ENCODE peak calls at places on chromosomes 11 and 22, in seven cellular contexts. One of them, this sample, is unnamed.

GRCh38 chr11:217704-218103 is 10.2 kb downstream of the RIC8A start:
- DNase-seq in heart left ventricle: no peak
- DNase-seq in tibial artery: no peak
- DNase-seq in cardiac muscle cell: no peak
- DNase-seq in heart right ventricle: no peak
- DNase-seq in Calu3: no peak
- DNase-seq in stomach: peak
- DNase-seq in this sample: no peak

GRCh38 chr11:78946945-78947914 is 372.6 kb upstream of the NARS2 start:
- DNase-seq in stomach: no peak
- DNase-seq in tibial artery: no peak
- DNase-seq in heart left ventricle: no peak
- DNase-seq in Calu3: peak
- DNase-seq in heart right ventricle: no peak
- DNase-seq in cardiac muscle cell: no peak
- DNase-seq in this sample: no peak

GRCh38 chr11:121606354-121606753 is 153.6 kb upstream of the SORL1-AS1 start:
- DNase-seq in heart left ventricle: no peak
- DNase-seq in stomach: no peak
- DNase-seq in cardiac muscle cell: no peak
- DNase-seq in Calu3: no peak
- DNase-seq in heart right ventricle: no peak
- DNase-seq in tibial artery: no peak
- DNase-seq in this sample: no peak

GRCh38 chr11:27274854-27275395 is 88.1 kb downstream of the CCDC34 start:
- DNase-seq in cardiac muscle cell: no peak
- DNase-seq in Calu3: no peak
- DNase-seq in heart left ventricle: no peak
- DNase-seq in tibial artery: no peak
- DNase-seq in heart right ventricle: no peak
- DNase-seq in stomach: no peak
- DNase-seq in this sample: no peak

GRCh38 chr11:14203392-14203791 is 155.6 kb downstream of the RRAS2 start:
- DNase-seq in tibial artery: no peak
- DNase-seq in cardiac muscle cell: no peak
- DNase-seq in heart left ventricle: no peak
- DNase-seq in stomach: no peak
- DNase-seq in heart right ventricle: no peak
- DNase-seq in Calu3: no peak
- DNase-seq in this sample: peak

GRCh38 chr11:112355726-112356125 is 95.1 kb upstream of the PLET1 start:
- DNase-seq in Calu3: peak
- DNase-seq in tibial artery: no peak
- DNase-seq in stomach: peak
- DNase-seq in heart right ventricle: no peak
- DNase-seq in heart left ventricle: no peak
- DNase-seq in cardiac muscle cell: peak
- DNase-seq in this sample: no peak

GRCh38 chr11:115869780-115870431 is 365.7 kb upstream of the CADM1 start:
- DNase-seq in cardiac muscle cell: peak
- DNase-seq in tibial artery: no peak
- DNase-seq in stomach: no peak
- DNase-seq in Calu3: no peak
- DNase-seq in heart right ventricle: no peak
- DNase-seq in heart left ventricle: no peak
- DNase-seq in this sample: no peak

GRCh38 chr11:46485852-46486443 is 94.4 kb upstream of the CHRM4 start:
- DNase-seq in tibial artery: no peak
- DNase-seq in Calu3: no peak
- DNase-seq in heart left ventricle: no peak
- DNase-seq in cardiac muscle cell: peak
- DNase-seq in stomach: no peak
- DNase-seq in heart right ventricle: no peak
- DNase-seq in this sample: no peak

DNA sequence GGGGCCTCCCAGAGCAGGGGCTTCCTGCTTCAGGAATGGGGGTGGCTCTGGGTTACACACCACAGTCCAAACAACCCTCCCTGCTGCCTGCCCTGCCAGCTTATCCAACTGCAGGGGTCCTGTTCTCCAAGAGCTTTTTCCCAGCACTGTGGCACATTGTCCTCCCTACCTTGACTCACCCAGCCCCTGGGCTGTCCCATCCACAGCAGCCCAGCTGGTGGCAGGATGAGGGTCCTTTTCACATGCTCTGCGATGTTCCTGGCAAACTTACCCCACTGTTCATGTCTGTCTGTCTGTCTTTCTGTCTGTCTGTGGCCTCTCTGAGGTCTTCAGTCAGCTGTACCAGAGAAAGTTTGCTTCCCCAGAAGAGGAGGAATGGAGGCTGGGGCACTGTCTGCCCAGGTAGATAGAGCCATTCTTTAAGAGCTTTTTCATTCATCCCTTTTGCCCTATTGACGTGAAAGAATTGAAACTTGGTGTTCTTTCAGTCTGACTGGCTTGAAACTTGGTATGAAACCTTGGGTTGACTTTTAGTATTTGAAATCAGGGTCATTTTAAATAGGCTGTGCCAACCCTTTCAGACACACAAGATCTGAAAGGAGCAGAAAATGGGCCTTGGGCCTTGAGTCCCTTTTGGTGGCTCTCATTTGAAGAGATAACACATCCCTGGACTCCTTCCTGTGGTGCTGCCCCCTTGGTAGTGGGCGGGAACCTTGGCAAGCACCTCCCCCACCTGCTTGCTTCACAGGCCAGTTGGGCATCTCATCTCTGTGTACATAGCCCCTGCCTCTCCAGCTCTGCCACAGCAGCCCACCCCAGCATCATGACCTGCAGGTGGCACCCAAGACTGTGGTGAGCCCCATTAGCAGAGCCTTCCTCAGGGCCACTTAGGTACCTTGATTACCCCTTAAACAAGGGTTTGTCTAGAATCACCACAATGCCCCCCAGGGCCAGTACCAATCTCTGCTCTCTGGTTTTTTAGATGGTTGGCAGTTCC is 74.6 kb upstream of the SUSD2 start:
- DNase-seq in tibial artery: no peak
- DNase-seq in stomach: no peak
- DNase-seq in cardiac muscle cell: no peak
- DNase-seq in heart left ventricle: no peak
- DNase-seq in Calu3: no peak
- DNase-seq in heart right ventricle: peak
- DNase-seq in this sample: no peak
- TF ChIP-seq CTCF in tibial artery: peak
- TF ChIP-seq CTCF in stomach: no peak
- TF ChIP-seq CTCF in cardiac muscle cell: peak
- TF ChIP-seq CTCF in heart left ventricle: peak
- TF ChIP-seq CTCF in Calu3: no peak
- TF ChIP-seq CTCF in heart right ventricle: peak
- TF ChIP-seq CTCF in this sample: no peak

DNA sequence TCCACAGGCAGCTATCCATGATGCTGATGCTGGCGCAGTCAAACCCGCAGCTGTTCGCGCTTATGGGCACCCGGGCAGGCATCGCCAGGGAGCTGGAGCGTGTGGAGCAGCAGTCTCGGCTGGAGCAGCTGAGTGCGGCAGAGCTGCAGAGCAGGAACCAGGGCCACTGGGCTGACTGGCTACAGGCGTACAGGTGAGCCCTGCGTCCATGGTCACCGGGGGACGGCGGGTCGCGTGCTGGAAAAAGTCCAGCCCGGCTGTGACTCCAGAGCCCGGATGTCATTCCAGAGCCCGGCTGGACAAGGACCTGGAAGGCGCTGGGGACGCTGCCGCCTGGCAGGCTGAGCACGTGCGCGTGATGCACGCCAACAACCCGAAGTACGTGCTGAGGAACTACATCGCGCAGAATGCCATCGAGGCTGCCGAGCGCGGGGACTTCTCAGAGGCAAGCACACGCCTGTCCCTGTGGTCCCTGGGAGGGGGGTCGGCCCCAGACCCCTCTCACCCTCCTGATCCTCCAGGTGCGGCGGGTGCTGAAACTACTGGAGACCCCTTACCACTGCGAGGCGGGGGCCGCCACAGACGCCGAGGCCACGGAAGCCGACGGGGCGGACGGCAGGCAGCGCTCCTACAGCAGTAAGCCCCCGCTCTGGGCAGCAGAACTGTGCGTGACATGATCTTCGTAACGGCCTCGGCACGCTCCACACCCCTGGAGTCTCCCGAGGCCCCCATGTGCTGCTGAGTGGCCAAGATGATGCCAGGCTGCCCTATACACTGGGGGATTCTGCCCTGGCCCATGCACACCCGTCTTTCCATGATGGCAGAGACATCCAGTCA is 16.1 kb downstream of the SELENOO start:
- DNase-seq in heart left ventricle: no peak
- DNase-seq in cardiac muscle cell: no peak
- DNase-seq in tibial artery: no peak
- DNase-seq in heart right ventricle: no peak
- DNase-seq in Calu3: no peak
- DNase-seq in stomach: no peak
- DNase-seq in this sample: peak
- TF ChIP-seq CTCF in heart left ventricle: no peak
- TF ChIP-seq CTCF in cardiac muscle cell: no peak
- TF ChIP-seq CTCF in tibial artery: no peak
- TF ChIP-seq CTCF in heart right ventricle: no peak
- TF ChIP-seq CTCF in Calu3: no peak
- TF ChIP-seq CTCF in stomach: no peak
- TF ChIP-seq CTCF in this sample: no peak

DNA sequence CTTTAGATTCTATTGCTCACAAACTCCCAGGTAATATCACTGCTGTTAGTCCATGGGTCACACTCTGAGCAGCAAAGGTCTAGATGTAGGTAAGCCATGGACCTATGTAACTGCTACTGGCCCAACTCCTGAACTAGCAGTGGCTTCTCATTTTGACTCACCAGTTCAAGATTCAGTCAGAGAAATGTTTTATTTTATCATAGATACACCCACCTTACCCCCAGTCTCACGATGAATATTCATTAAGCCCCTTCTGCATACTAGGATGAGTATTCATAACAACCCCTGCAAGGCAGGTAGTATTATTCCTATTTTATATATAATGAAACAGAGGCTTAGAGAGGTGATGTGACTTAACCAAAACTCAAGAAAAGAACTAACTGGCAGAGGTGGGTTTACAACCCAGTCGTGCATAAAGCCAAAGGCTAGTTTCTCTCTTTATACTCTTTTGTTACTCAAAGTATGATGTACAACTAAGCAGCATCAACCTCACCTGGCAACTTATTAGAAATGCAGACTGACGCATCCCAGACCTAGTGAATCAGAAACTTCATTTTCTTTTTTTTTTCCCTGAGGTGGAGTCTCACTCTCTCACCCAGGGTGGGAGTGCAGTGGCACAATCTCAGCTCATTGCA is 957.6 kb upstream of the CCDC90B start:
- DNase-seq in heart left ventricle: no peak
- DNase-seq in heart right ventricle: no peak
- DNase-seq in Calu3: no peak
- DNase-seq in tibial artery: no peak
- DNase-seq in stomach: no peak
- DNase-seq in cardiac muscle cell: no peak
- DNase-seq in this sample: no peak
- TF ChIP-seq CTCF in heart left ventricle: no peak
- TF ChIP-seq CTCF in heart right ventricle: no peak
- TF ChIP-seq CTCF in Calu3: no peak
- TF ChIP-seq CTCF in tibial artery: no peak
- TF ChIP-seq CTCF in stomach: no peak
- TF ChIP-seq CTCF in cardiac muscle cell: no peak
- TF ChIP-seq CTCF in this sample: no peak

GRCh38 chr22:19168088-19168890 is 10.2 kb downstream of the SLC25A1 start:
- DNase-seq in heart left ventricle: no peak
- DNase-seq in stomach: no peak
- DNase-seq in tibial artery: no peak
- DNase-seq in heart right ventricle: no peak
- DNase-seq in cardiac muscle cell: no peak
- DNase-seq in Calu3: no peak
- DNase-seq in this sample: no peak
- TF ChIP-seq CTCF in heart left ventricle: no peak
- TF ChIP-seq CTCF in stomach: no peak
- TF ChIP-seq CTCF in tibial artery: no peak
- TF ChIP-seq CTCF in heart right ventricle: no peak
- TF ChIP-seq CTCF in cardiac muscle cell: no peak
- TF ChIP-seq CTCF in Calu3: no peak
- TF ChIP-seq CTCF in this sample: no peak